ENCODE peak calls at places on chromosomes 4 and X, in nine cellular contexts. F is CD8-positive, alpha-beta T cell; Z is OCI-LY7; N is kidney tubule cell; Q is left ventricle myocardium inferior; O is HEK293T; C is activated T-helper 1 cell treated with Interleukin-2 at 50 U/mL for 16 hours; D is hepatocyte; H is stimulated activated CD4-positive, alpha-beta T cell treated with anti-CD3 and anti-CD28 coated beads, Interleukin-12 subunit alpha, Interleukin-12 subunit beta, amount 100 ng/mL, for 24 hours. I is an unnamed sample.

GRCh38 chrX:150508461-150509367 is 59.7 kb upstream of the MTM1 start:
- DNase-seq in F (no peak), Z (no peak), N (no peak), Q (peak), O (no peak), C (no peak), D (no peak), H (no peak), I (no peak)

GRCh38 chrX:149950681-149951080 is 12.4 kb upstream of the EOLA2 start:
- DNase-seq in F (no peak), Z (peak), N (peak), Q (no peak), O (peak), C (no peak), D (peak), H (no peak), I (no peak)

GRCh38 chrX:16416588-16416987 is 233.4 kb upstream of the S100G start:
- DNase-seq in F (no peak), Z (no peak), N (no peak), Q (no peak), O (no peak), C (no peak), D (no peak), H (no peak), I (no peak)

GRCh38 chr4:56410247-56410646 is 23.0 kb upstream of the AASDH start:
- DNase-seq in F (no peak), Z (no peak), N (peak), Q (no peak), O (peak), C (no peak), D (peak), H (no peak), I (no peak)

GRCh38 chr4:10891866-10892265 is 207.3 kb upstream of the CLNK start:
- DNase-seq in F (no peak), Z (no peak), N (no peak), Q (no peak), O (no peak), C (no peak), D (no peak), H (no peak), I (no peak)

GRCh38 chr4:41693629-41694028 is 54.9 kb downstream of the PHOX2B start:
- DNase-seq in F (no peak), Z (peak), N (peak), Q (no peak), O (peak), C (no peak), D (peak), H (no peak), I (no peak)

GRCh38 chrX:16822723-16823122 is 36.5 kb downstream of the TXLNG start:
- DNase-seq in F (no peak), Z (no peak), N (peak), Q (no peak), O (no peak), C (no peak), D (no peak), H (no peak), I (no peak)

GRCh38 chrX:153495362-153495751 is 577 bp downstream of the BGN start:
- DNase-seq in F (no peak), Z (no peak), N (no peak), Q (peak), O (no peak), C (no peak), D (peak), H (no peak), I (no peak)

GRCh38 chr4:116537828-116538227 is 547.5 kb downstream of the TRAM1L1 start:
- DNase-seq in F (no peak), Z (no peak), N (no peak), Q (no peak), O (no peak), C (no peak), D (no peak), H (no peak), I (no peak)

GRCh38 chr4:186979966-186980745 is 256.5 kb upstream of the FAT1 start:
- DNase-seq in F (no peak), Z (no peak), N (no peak), Q (no peak), O (no peak), C (no peak), D (no peak), H (no peak), I (no peak)

GRCh38 chr4:180900781-180901180 is 1342.4 kb upstream of the TENM3 start:
- DNase-seq in F (no peak), Z (no peak), N (no peak), Q (no peak), O (no peak), C (no peak), D (no peak), H (no peak), I (no peak)

GRCh38 chr4:99861120-99861905 is 32.9 kb downstream of the LAMTOR3 start:
- DNase-seq in F (no peak), Z (no peak), N (peak), Q (no peak), O (no peak), C (no peak), D (no peak), H (no peak), I (no peak)

GRCh38 chr4:146407669-146408084 is 114.1 kb downstream of the SLC10A7 start:
- DNase-seq in F (no peak), Z (no peak), N (no peak), Q (no peak), O (no peak), C (no peak), D (no peak), H (no peak), I (no peak)

GRCh38 chr4:37865450-37865849 is 25.4 kb upstream of the TBC1D1 start:
- DNase-seq in F (no peak), Z (no peak), N (no peak), Q (no peak), O (no peak), C (no peak), D (no peak), H (no peak), I (no peak)

GRCh38 chrX:95063554-95063953 is 1389.5 kb downstream of the FAM133A start:
- DNase-seq in F (no peak), Z (no peak), N (peak), Q (no peak), O (no peak), C (no peak), D (no peak), H (no peak), I (no peak)

GRCh38 chr4:100147684-100148083 is 42.6 kb downstream of the DDIT4L start:
- DNase-seq in F (no peak), Z (no peak), N (no peak), Q (no peak), O (no peak), C (no peak), D (no peak), H (no peak), I (no peak)

GRCh38 chrX:39946822-39947221 is 150.9 kb downstream of the BCOR start:
- DNase-seq in F (no peak), Z (no peak), N (peak), Q (no peak), O (no peak), C (no peak), D (no peak), H (no peak), I (no peak)

GRCh38 chrX:87265518-87265917 is 252.1 kb upstream of the KLHL4 start:
- DNase-seq in F (no peak), Z (no peak), N (no peak), Q (no peak), O (no peak), C (no peak), D (no peak), H (no peak), I (no peak)

I was measured in T-helper 17 cell.